ENCODE peak calls at places on chromosomes 16 and 17, in eight cellular contexts. J is neural progenitor cell, L is lower lobe of right lung, Q is A673, N is right lobe of liver, B is body of pancreas, H is left ventricle myocardium inferior, F is K562. O is an unnamed sample. For H3K9me3, the result is how much of the 10 kb centered on the place peaks cover.

GRCh38 chr17:34254651-34255380 is at the start of gene CCL2:
- DNase-seq in B (peak), L (peak), F (no peak), J (peak), H (peak), N (no peak), Q (peak), O (peak)

GRCh38 chr16:48611329-48612137 is 1.6 kb upstream of the N4BP1 start:
- DNase-seq in L (peak), F (peak), Q (no peak), B (no peak), H (no peak), J (no peak), N (peak), O (peak)

GRCh38 chr17:16873654-16874035 is 98.3 kb downstream of the TNFRSF13B start:
- DNase-seq in L (no peak), B (no peak), Q (no peak), F (no peak), H (no peak), J (no peak), N (peak), O (peak)

GRCh38 chr16:12675852-12676251 is 127.8 kb downstream of the CPPED1 start:
- DNase-seq in N (no peak), J (no peak), F (peak), H (no peak), B (no peak), Q (no peak), L (no peak), O (no peak)

GRCh38 chr16:88128556-88128955 is 177.3 kb downstream of the BANP start:
- DNase-seq in B (no peak), F (no peak), Q (no peak), L (peak), H (no peak), N (no peak), J (no peak), O (no peak)

GRCh38 chr17:13395872-13396271 is 205.9 kb downstream of the HS3ST3A1 start:
- DNase-seq in F (no peak), H (no peak), N (no peak), B (no peak), L (no peak), Q (no peak), J (no peak), O (no peak)

GRCh38 chr17:61072648-61073047 is 327.0 kb upstream of the TBX2 start:
- DNase-seq in B (no peak), F (no peak), L (no peak), N (no peak), H (no peak), Q (no peak), J (no peak), O (peak)

GRCh38 chr16:69486272-69486671 is 61.9 kb downstream of the CYB5B start:
- DNase-seq in Q (no peak), J (no peak), N (no peak), L (no peak), H (no peak), F (no peak), B (no peak), O (no peak)

GRCh38 chr17:66348605-66349165 is 46.3 kb downstream of the PRKCA start:
- DNase-seq in J (no peak), H (no peak), L (no peak), Q (peak), B (peak), F (peak), N (no peak), O (no peak)

GRCh38 chr16:85328665-85329058 is 216.4 kb upstream of the CIBAR2 start:
- DNase-seq in F (peak), J (peak), B (no peak), L (no peak), N (no peak), Q (no peak), H (no peak), O (peak)
- H3K27ac ChIP-seq in F (peak), J (peak), B (no peak), L (no peak), N (no peak), Q (peak), H (no peak), O (peak)

DNA sequence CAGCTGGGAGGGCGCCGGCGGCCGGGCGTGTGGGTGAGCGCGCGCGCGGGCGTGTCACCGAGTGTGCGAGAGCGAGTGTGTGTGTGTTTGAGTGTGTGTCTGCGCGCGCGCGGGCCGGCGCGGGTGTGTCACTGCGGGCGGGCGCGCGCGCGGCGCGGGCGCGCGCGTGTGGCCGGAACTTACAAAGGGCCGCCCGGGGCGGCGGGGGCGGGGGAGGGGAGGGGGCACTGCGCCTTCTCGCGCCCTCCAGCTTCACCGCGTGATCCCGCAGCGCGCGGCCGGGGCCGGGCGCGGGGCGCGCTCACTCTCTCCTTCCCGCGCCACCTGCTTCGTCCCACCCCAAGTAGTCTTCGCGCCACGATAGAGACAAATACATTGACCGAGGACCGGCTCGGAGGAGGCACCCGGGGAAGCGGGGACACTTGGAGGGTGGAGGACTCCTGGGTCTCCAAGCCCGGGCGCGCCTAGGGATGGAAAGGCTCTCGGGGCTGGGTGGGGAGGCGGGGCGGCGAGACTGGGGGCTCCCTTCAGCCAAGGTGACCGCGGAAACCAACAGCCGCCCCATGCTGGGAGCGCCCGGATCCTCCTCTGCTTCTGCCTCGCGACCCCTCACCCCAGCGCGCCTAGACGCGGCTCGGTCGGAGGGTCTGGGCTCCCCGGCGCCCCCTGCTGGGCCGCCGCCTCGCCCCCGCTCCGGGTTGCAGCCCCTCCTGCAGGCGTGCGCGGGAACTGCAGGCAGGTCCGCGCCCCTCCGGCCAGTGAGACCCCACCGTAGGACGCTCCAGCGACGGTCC is at the start of gene SRCIN1:
- DNase-seq in F (peak), J (peak), B (peak), Q (peak), N (peak), L (peak), H (peak), O (peak)
- H3K4me3 ChIP-seq in F (peak), J (peak), B (peak), Q (peak), N (peak), L (peak), H (peak), O (peak)

GRCh38 chr16:35298460-35299243 is 1839.2 kb downstream of the TP53TG3F start:
- DNase-seq in Q (no peak), H (no peak), B (no peak), L (no peak), F (no peak), N (no peak), J (no peak), O (no peak)
- H3K9me3 ChIP-seq in Q (under half), H (under half), B (under half), L (under half), F (under half), N (under half), J (under half), O (half or more)

DNA sequence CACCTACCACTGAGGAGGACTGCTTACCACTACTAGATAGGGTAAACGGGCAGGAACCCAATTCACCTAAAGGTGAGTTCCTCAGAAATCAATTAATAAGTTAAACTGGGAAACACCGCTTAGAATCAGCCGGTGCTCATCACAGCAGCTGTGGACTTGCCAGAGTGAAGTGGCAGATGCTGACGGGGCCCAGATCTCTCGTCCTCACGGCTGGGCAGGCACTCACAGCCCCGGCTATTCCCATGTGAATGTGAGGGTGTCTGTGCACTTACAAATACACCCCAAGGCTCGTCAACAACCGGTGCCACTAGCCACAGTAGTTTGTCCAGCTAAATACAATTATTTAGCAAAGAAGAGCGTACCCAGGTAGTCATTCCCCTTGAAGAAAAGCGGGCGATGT is 29.7 kb downstream of the MBTPS1 start:
- DNase-seq in H (no peak), L (no peak), Q (no peak), N (no peak), F (no peak), J (no peak), B (no peak), O (no peak)
- H3K27ac ChIP-seq in H (peak), L (no peak), Q (no peak), N (no peak), F (no peak), J (no peak), B (no peak), O (no peak)

GRCh38 chr17:65139045-65139764 is 2.0 kb downstream of the RGS9 start:
- DNase-seq in J (no peak), F (no peak), N (no peak), L (no peak), H (no peak), B (no peak), Q (no peak), O (no peak)
- H3K4me3 ChIP-seq in J (no peak), F (no peak), N (no peak), L (no peak), H (no peak), B (no peak), Q (no peak), O (no peak)

GRCh38 chr17:28760561-28760960 is 16.8 kb downstream of the TRAF4 start:
- DNase-seq in Q (no peak), N (no peak), H (no peak), F (no peak), J (no peak), B (no peak), L (no peak), O (no peak)
- H3K9me3 ChIP-seq in Q (under half), N (under half), H (under half), F (under half), J (under half), B (under half), L (under half), O (under half)

DNA sequence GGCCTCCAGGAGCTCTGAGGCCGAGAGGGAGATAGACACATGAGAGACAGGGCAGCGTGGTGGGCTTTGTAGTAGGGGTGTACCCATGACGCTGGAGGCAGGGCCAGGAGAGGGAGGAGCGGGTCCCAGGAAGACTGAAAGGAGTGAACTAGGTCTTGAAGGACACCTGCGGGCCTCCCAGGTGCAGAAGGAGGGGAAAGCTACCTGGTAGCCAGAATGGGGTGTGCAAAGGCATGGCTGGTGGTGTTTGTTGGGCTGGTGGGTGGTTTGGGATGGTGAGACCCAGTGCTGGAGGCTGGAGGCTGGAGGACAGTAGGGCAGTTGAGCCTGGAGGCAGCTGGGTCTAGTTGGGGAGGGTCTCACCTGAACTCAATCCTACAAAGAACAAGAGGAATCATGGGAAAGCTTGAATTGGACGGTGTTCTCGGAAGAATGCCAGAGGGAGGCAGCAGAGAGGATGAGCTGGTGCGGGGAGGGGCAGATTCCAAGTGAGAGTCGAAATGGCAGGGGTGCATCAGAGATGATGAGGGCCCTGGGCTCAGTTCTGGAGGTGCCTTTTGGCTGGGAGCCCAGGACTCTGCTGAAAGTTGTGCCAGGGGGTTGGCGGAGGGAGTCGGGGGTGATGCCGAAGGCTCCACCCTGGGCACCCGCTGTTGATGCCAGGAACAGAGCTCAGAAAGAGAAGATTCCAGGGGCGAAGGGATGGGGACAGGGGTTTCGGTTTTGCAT is 21.2 kb downstream of the C1QTNF1 start:
- DNase-seq in F (no peak), H (no peak), B (no peak), J (no peak), Q (no peak), N (no peak), L (no peak), O (no peak)
- H3K27ac ChIP-seq in F (no peak), H (no peak), B (no peak), J (no peak), Q (no peak), N (no peak), L (no peak), O (no peak)

GRCh38 chr16:79598341-79599181 is 2.0 kb downstream of the MAF start:
- DNase-seq in N (peak), Q (peak), H (peak), J (peak), F (no peak), B (peak), L (peak), O (peak)

GRCh38 chr16:79597775-79598174 is 2.8 kb downstream of the MAF start:
- DNase-seq in H (no peak), Q (no peak), N (no peak), L (no peak), J (no peak), B (no peak), F (no peak), O (no peak)

GRCh38 chr16:79600636-79601091 is at the start of gene MAF:
- DNase-seq in L (peak), Q (peak), F (peak), B (peak), N (peak), J (peak), H (peak), O (peak)

GRCh38 chr16:79599837-79600635 is 501 bp downstream of the MAF start:
- DNase-seq in Q (peak), L (peak), F (peak), H (peak), N (peak), B (peak), J (peak), O (peak)

GRCh38 chr16:79599256-79599836 is 1.2 kb downstream of the MAF start:
- DNase-seq in F (no peak), H (peak), B (peak), L (no peak), J (peak), N (peak), Q (no peak), O (peak)
- H3K4me3 ChIP-seq in F (no peak), H (peak), B (peak), L (peak), J (peak), N (peak), Q (no peak), O (peak)

DNA sequence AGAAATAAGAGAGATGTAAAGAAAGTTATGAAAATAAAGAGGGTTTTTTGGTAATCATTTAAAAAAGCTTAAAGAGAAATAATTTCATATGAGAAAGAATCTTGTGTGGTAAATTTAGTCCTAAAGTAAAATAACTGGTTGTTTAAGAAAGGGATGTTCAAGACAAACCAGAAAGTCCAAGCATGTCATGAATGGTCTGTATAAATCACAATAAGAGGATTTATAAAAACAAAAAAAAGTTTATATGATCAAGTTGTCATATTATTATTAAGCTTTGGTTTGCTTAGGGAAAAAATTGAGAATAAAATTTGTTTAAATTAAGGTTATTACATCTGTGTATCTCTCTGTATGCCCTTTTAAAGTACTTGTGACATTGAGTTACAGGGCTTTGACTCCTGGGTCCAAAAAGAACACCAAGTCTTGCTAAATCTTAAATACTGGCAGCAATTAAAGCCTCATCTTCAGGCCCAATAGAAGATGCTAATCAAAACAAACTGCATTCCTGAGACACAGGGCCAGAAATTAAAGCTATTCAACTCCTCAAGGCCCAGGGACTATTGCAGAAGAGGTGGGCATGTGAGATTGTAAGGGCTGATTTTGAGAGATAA is 15.6 kb upstream of the TRIM25 start:
- DNase-seq in J (peak), N (no peak), H (no peak), B (no peak), L (no peak), F (no peak), Q (no peak), O (no peak)
- H3K9me3 ChIP-seq in J (under half), N (under half), H (under half), B (under half), L (under half), F (under half), Q (under half), O (half or more)

DNA sequence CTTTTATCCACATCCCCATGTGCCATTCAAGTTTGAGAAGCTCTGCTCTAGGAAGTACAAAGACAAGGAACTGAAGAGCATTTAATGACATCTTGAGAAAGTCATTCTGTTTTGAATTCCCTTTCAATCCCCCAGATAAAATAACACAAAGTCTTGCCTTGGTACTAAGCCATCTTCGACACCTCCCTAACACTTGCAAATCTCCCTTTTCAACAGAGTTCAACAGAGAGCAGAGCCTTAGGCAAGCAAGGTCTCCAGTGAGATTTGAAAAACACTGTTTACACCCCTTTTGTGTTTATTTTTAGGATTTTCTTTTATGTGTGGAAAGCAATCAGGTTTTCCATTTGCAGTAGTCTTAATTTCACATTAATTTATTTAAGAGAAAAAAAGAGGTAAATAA is 13.6 kb downstream of the TOX3 start:
- DNase-seq in H (no peak), J (no peak), L (no peak), F (no peak), B (no peak), Q (no peak), N (no peak), O (no peak)
- H3K27ac ChIP-seq in H (no peak), J (peak), L (no peak), F (no peak), B (no peak), Q (no peak), N (no peak), O (no peak)

O was measured in endodermal cell.